ENCODE peak calls at places on chromosomes 13 and 19, in four cellular contexts. C, W, R and Q are unnamed samples. For H3K4me1, the result is how much of the 10 kb centered on the place peaks cover.

GRCh38 chr19:52603558-52604207 is 33.6 kb downstream of the ZNF701 start:
- DNase-seq in C (no peak), R (no peak), W (no peak), Q (peak)

GRCh38 chr19:50434525-50434924 is 1.8 kb downstream of the MYBPC2 start:
- DNase-seq in R (no peak), W (no peak), C (no peak), Q (no peak)

GRCh38 chr13:76937416-76937815 is 10.9 kb upstream of the ACOD1 start:
- DNase-seq in C (no peak), R (no peak), W (peak), Q (no peak)

GRCh38 chr13:72952529-72953141 is 106.2 kb upstream of the KLF5 start:
- DNase-seq in C (no peak), W (peak), R (no peak), Q (no peak)

GRCh38 chr19:46979103-46979769 is 40.4 kb upstream of the NPAS1 start:
- DNase-seq in R (peak), C (no peak), W (no peak), Q (no peak)

GRCh38 chr13:74145249-74145970 is 11.2 kb upstream of the KLF12 start:
- DNase-seq in W (no peak), C (no peak), R (no peak), Q (no peak)

GRCh38 chr13:21051675-21052074 is 9.7 kb downstream of the LATS2 start:
- DNase-seq in W (no peak), R (no peak), C (no peak), Q (no peak)

GRCh38 chr13:113882266-113882627 is 18.4 kb upstream of the GAS6 start:
- DNase-seq in W (no peak), C (no peak), R (peak), Q (no peak)

GRCh38 chr13:46617885-46618284 is 64.9 kb downstream of the LRCH1 start:
- DNase-seq in C (no peak), R (no peak), W (no peak), Q (no peak)

GRCh38 chr13:97439196-97439595 is 5.2 kb downstream of the RAP2A start:
- DNase-seq in W (no peak), C (no peak), R (no peak), Q (no peak)

GRCh38 chr19:17328517-17329060 is 6.1 kb downstream of the ANO8 start:
- DNase-seq in C (no peak), W (no peak), R (no peak), Q (no peak)

GRCh38 chr19:49672131-49672919 is 4.7 kb upstream of the PRMT1 start:
- DNase-seq in W (peak), R (peak), C (peak), Q (peak)

GRCh38 chr19:58570770-58571574 is 2.2 kb downstream of the MZF1 start:
- DNase-seq in C (no peak), R (peak), W (no peak), Q (peak)

GRCh38 chr13:46899801-46900200 is 2.9 kb upstream of the HTR2A start:
- DNase-seq in C (no peak), R (no peak), W (no peak), Q (no peak)

GRCh38 chr19:19185853-19186728 is 5.9 kb downstream of the BORCS8 start:
- DNase-seq in R (no peak), C (peak), W (peak), Q (no peak)

GRCh38 chr19:30856376-30856775 is 484.2 kb downstream of the ZNF536 start:
- DNase-seq in W (no peak), C (no peak), R (no peak), Q (no peak)

GRCh38 chr19:34253711-34254551 is 423 bp upstream of the GARRE1 start:
- DNase-seq in R (peak), W (peak), C (no peak), Q (peak)

GRCh38 chr13:32035701-32036100 is 4.1 kb downstream of the FRY start:
- DNase-seq in C (no peak), W (no peak), R (no peak), Q (no peak)

GRCh38 chr19:56348289-56348877 is 33.7 kb upstream of the ZSCAN5A start:
- DNase-seq in C (no peak), W (peak), R (no peak), Q (no peak)

GRCh38 chr19:49552749-49553148 is 24.9 kb downstream of the RCN3 start:
- DNase-seq in C (no peak), R (no peak), W (no peak), Q (no peak)

GRCh38 chr19:42370068-42370520 is 20.0 kb downstream of the CNFN start:
- DNase-seq in R (no peak), C (no peak), W (no peak), Q (no peak)
- H3K4me3 ChIP-seq in R (no peak), C (no peak), W (no peak), Q (no peak)

GRCh38 chr19:48182434-48182833 is 12.0 kb downstream of the ZSWIM9 start:
- DNase-seq in R (no peak), C (no peak), W (no peak), Q (no peak)
- H3K4me1 ChIP-seq in R (under half), C (under half), W (under half), Q (under half)

GRCh38 chr13:66661336-66661735 is 568.8 kb downstream of the PCDH9 start:
- DNase-seq in R (no peak), C (no peak), W (no peak), Q (no peak)
- H3K4me3 ChIP-seq in R (no peak), C (no peak), W (no peak), Q (no peak)

GRCh38 chr13:34159946-34160345 is 342.0 kb downstream of the RFC3 start:
- DNase-seq in W (no peak), C (no peak), R (no peak), Q (no peak)
- H3K4me1 ChIP-seq in W (under half), C (under half), R (under half), Q (under half)

GRCh38 chr19:1068111-1069001 is 1.4 kb downstream of the ARHGAP45 start:
- DNase-seq in C (no peak), R (peak), W (no peak), Q (no peak)
- H3K4me3 ChIP-seq in C (peak), R (peak), W (peak), Q (peak)